ENCODE peak calls at places on chromosomes 4 and X, in six cellular contexts. H is breast epithelium, V is testis, W is GM12891, K is HCT116, A is adrenal gland. S is an unnamed sample.

GRCh38 chr4:3529363-3529762 is 2.9 kb downstream of the LRPAP1 start:
- DNase-seq in H (no peak), V (no peak), W (no peak), K (no peak), A (peak), S (no peak)

GRCh38 chrX:153973127-153974002 is 811 bp downstream of the TMEM187 start:
- DNase-seq in H (no peak), V (no peak), W (no peak), K (no peak), A (no peak), S (no peak)

GRCh38 chr4:8762951-8763735 is 108.5 kb downstream of the HMX1 start:
- DNase-seq in H (no peak), V (no peak), W (no peak), K (no peak), A (no peak), S (peak)

GRCh38 chr4:123393696-123394095 is 2.9 kb upstream of the SPRY1 start:
- DNase-seq in H (no peak), V (no peak), W (no peak), K (no peak), A (no peak), S (no peak)

GRCh38 chr4:156321203-156321602 is 367.5 kb upstream of the CTSO start:
- DNase-seq in H (no peak), V (no peak), W (no peak), K (no peak), A (no peak), S (no peak)

GRCh38 chr4:142683503-142683902 is 162.6 kb downstream of the INPP4B start:
- DNase-seq in H (no peak), V (no peak), W (no peak), K (no peak), A (no peak), S (no peak)

GRCh38 chrX:46325312-46325877 is 219.8 kb downstream of the ZNF674 start:
- DNase-seq in H (peak), V (no peak), W (no peak), K (peak), A (peak), S (no peak)

GRCh38 chr4:56187601-56188177 is 199.6 kb downstream of the AASDH start:
- DNase-seq in H (no peak), V (no peak), W (no peak), K (no peak), A (no peak), S (no peak)

GRCh38 chrX:48472225-48472624 is 2.2 kb upstream of the SLC38A5 start:
- DNase-seq in H (no peak), V (no peak), W (no peak), K (no peak), A (no peak), S (no peak)

GRCh38 chr4:73904491-73904890 is 35.3 kb downstream of the CXCL1 start:
- DNase-seq in H (no peak), V (no peak), W (no peak), K (no peak), A (no peak), S (no peak)

GRCh38 chr4:188714907-188715306 is 575.7 kb downstream of the TRIML1 start:
- DNase-seq in H (no peak), V (no peak), W (no peak), K (no peak), A (no peak), S (no peak)

GRCh38 chr4:139595989-139596679 is 40.1 kb upstream of the SETD7 start:
- DNase-seq in H (no peak), V (no peak), W (no peak), K (no peak), A (no peak), S (peak)

GRCh38 chrX:50579955-50580354 is 109.3 kb upstream of the DGKK start:
- DNase-seq in H (no peak), V (peak), W (peak), K (peak), A (peak), S (no peak)

GRCh38 chr4:102533348-102533747 is 32.2 kb downstream of the NFKB1 start:
- DNase-seq in H (no peak), V (no peak), W (no peak), K (no peak), A (no peak), S (no peak)

DNA sequence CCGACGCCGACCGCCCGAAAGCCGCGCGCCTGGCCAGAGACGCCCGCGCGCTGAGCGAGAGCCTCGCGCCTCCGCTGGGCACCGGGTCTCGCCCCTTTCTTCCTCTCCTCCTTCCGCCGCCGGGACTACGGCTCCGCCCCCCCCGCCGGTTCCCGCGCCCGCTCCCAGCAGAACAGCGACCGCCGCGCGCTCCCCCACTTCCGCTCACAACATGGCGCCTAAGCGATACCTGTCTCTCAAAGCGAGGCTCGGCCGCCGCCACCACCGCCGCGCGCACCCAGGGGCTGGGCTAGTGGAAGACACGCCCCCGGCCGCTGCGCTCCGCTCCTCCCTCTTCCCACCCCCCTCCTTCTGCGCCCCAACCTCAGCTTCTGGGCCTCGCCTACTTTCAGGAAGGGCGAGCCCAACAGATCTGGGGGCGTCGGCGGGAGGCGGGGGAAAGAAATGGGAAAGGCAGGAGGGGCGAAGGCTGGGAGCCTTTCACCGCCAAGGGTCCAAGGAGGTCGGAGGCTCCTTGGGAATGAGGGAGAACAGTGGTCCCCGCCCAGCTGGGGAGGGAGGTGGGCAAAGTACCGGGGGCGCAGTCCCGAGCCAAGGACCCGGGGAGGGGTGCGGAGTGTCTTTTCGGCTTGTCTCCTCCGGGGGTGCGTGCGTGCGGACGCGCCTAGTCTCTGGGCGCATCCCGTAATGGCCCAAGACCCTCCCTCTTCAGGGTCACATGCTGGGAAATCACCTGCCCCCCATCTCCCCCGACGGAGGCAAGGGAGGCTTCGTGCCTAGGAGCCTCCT is at the start of gene RPS6KA3:
- DNase-seq in H (peak), V (peak), W (peak), K (peak), A (peak), S (peak)
- TF ChIP-seq POLR2A in H (peak), V (no peak), W (no peak), K (no peak), A (peak), S (no peak)

GRCh38 chr4:25144870-25145481 is 15.3 kb downstream of the SEPSECS start:
- DNase-seq in H (no peak), V (no peak), W (no peak), K (peak), A (no peak), S (no peak)

GRCh38 chr4:25141592-25141991 is 18.7 kb downstream of the SEPSECS start:
- DNase-seq in H (no peak), V (no peak), W (no peak), K (no peak), A (no peak), S (no peak)

GRCh38 chr4:25146076-25146475 is 14.2 kb downstream of the SEPSECS start:
- DNase-seq in H (no peak), V (no peak), W (no peak), K (no peak), A (no peak), S (no peak)

DNA sequence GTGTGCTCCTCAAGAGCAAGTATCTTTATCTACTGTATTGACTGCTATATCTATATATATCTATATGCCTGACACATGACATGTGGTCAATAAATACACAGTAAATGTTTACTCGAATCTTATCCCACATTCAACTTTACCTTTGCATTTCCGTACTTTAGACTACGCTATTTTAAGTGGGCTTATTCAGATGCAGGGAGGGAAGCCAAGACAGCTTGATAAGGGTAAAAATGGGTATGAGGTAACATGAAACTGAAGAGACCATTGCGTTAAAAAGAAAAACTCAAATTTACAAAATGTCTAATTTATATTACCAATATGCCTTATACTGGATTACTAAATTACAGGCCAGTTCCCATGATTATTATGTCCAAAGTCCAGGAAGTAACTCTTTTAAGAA is 17.8 kb downstream of the SEPSECS start:
- DNase-seq in H (no peak), V (no peak), W (no peak), K (no peak), A (no peak), S (no peak)
- TF ChIP-seq POLR2A in H (no peak), V (no peak), W (no peak), K (no peak), A (no peak), S (no peak)

GRCh38 chrX:136868283-136869055 is 12.1 kb downstream of the RBMX start:
- DNase-seq in H (no peak), V (no peak), W (no peak), K (no peak), A (no peak), S (no peak)
- TF ChIP-seq POLR2A in H (no peak), V (no peak), W (peak), K (no peak), A (no peak), S (no peak)

DNA sequence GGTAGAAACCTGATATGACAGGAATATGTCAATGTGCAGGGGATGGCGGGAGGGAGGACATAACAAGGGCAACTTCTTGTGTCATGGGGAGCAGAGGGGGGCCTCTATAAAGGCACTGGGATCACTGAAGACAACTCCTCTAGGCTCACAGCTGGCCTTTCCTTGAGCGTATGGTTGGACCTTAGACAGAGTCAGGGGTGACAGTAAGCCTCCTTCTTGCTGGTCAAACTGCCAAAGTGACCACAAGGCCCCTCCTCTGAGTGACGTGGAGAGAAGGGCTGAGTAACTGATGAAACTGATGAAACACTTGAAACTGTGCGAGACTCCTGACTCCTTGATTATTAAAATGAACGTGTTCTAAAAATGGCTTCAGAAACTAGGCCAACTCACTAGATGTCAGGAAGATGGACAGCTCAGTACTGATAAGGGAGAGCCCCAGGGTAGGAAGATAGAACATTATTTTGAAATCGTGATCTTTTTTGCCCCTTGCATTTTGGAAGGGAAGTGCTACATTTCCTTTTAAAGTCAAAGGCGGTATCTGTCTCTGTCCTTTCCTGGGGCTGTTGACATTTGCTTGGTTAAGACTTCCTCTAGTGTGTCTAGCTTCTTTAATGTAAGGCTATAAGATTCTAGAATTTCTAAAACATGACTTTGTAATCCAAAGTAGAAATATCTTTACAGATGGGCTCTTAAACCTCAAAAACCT is 1.6 kb downstream of the RAB33A start:
- DNase-seq in H (no peak), V (peak), W (no peak), K (no peak), A (peak), S (peak)
- TF ChIP-seq POLR2A in H (no peak), V (no peak), W (no peak), K (no peak), A (peak), S (no peak)

GRCh38 chrX:86047174-86047991 is at the start of gene CHM:
- DNase-seq in H (peak), V (peak), W (peak), K (peak), A (peak), S (peak)
- TF ChIP-seq POLR2A in H (no peak), V (no peak), W (peak), K (peak), A (peak), S (no peak)

S was measured in lower leg skin.